ENCODE peak calls at places on chromosomes 1 and 21, in five cellular contexts. One of them, this sample, is unnamed. For H3K4me1, the result is how much of the 10 kb centered on the place peaks cover.

GRCh38 chr1:198238121-198238520 is 81.3 kb downstream of the NEK7 start:
- DNase-seq in IMR-90: no peak
- DNase-seq in K562: no peak
- DNase-seq in GM12878: no peak
- DNase-seq in H1: no peak
- DNase-seq in this sample: no peak

GRCh38 chr1:15973772-15974171 is 2.1 kb downstream of the ZBTB17 start:
- DNase-seq in IMR-90: no peak
- DNase-seq in K562: no peak
- DNase-seq in GM12878: no peak
- DNase-seq in H1: no peak
- DNase-seq in this sample: no peak

GRCh38 chr1:203871114-203871875 is 9.9 kb downstream of the SNRPE start:
- DNase-seq in IMR-90: peak
- DNase-seq in K562: peak
- DNase-seq in GM12878: no peak
- DNase-seq in H1: no peak
- DNase-seq in this sample: peak

GRCh38 chr1:241608379-241609033 is 31.7 kb downstream of the CHML start:
- DNase-seq in IMR-90: peak
- DNase-seq in K562: no peak
- DNase-seq in GM12878: no peak
- DNase-seq in H1: no peak
- DNase-seq in this sample: no peak

GRCh38 chr1:230215529-230215928 is 148.5 kb downstream of the GALNT2 start:
- DNase-seq in IMR-90: no peak
- DNase-seq in K562: no peak
- DNase-seq in GM12878: no peak
- DNase-seq in H1: no peak
- DNase-seq in this sample: no peak

GRCh38 chr1:216682694-216683243 is 40.5 kb downstream of the ESRRG start:
- DNase-seq in IMR-90: no peak
- DNase-seq in K562: no peak
- DNase-seq in GM12878: no peak
- DNase-seq in H1: no peak
- DNase-seq in this sample: no peak

GRCh38 chr1:86778510-86779218 is 74.3 kb downstream of the SH3GLB1 start:
- DNase-seq in IMR-90: peak
- DNase-seq in K562: no peak
- DNase-seq in GM12878: no peak
- DNase-seq in H1: no peak
- DNase-seq in this sample: no peak

GRCh38 chr1:87869563-87869962 is 540.9 kb downstream of the LMO4 start:
- DNase-seq in IMR-90: peak
- DNase-seq in K562: no peak
- DNase-seq in GM12878: no peak
- DNase-seq in H1: no peak
- DNase-seq in this sample: no peak

GRCh38 chr21:15298306-15298705 is 233.5 kb upstream of the NRIP1 start:
- DNase-seq in IMR-90: no peak
- DNase-seq in K562: no peak
- DNase-seq in GM12878: no peak
- DNase-seq in H1: no peak
- DNase-seq in this sample: no peak

GRCh38 chr1:36247538-36247937 is 23.3 kb downstream of the THRAP3 start:
- DNase-seq in IMR-90: no peak
- DNase-seq in K562: no peak
- DNase-seq in GM12878: no peak
- DNase-seq in H1: no peak
- DNase-seq in this sample: no peak

GRCh38 chr1:42186172-42186571 is 21.6 kb upstream of the GUCA2A start:
- DNase-seq in IMR-90: peak
- DNase-seq in K562: no peak
- DNase-seq in GM12878: no peak
- DNase-seq in H1: no peak
- DNase-seq in this sample: no peak

GRCh38 chr1:115706774-115707425 is 61.6 kb downstream of the CASQ2 start:
- DNase-seq in IMR-90: peak
- DNase-seq in K562: peak
- DNase-seq in GM12878: peak
- DNase-seq in H1: no peak
- DNase-seq in this sample: peak

GRCh38 chr1:66761273-66761672 is 9.0 kb downstream of the DYNLT5 start:
- DNase-seq in IMR-90: peak
- DNase-seq in K562: no peak
- DNase-seq in GM12878: no peak
- DNase-seq in H1: no peak
- DNase-seq in this sample: no peak

GRCh38 chr1:16208270-16208987 is 4.0 kb downstream of the ARHGEF19 start:
- DNase-seq in IMR-90: peak
- DNase-seq in K562: peak
- DNase-seq in GM12878: no peak
- DNase-seq in H1: no peak
- DNase-seq in this sample: no peak

GRCh38 chr21:38913120-38913975 is 107.6 kb downstream of the ETS2 start:
- DNase-seq in IMR-90: peak
- DNase-seq in K562: peak
- DNase-seq in GM12878: no peak
- DNase-seq in H1: peak
- DNase-seq in this sample: peak

GRCh38 chr1:52634111-52634510 is 1.1 kb downstream of the SHISAL2A start:
- DNase-seq in IMR-90: no peak
- DNase-seq in K562: no peak
- DNase-seq in GM12878: no peak
- DNase-seq in H1: no peak
- DNase-seq in this sample: no peak

GRCh38 chr1:237309595-237310118 is 267.7 kb downstream of the RYR2 start:
- DNase-seq in IMR-90: no peak
- DNase-seq in K562: no peak
- DNase-seq in GM12878: no peak
- DNase-seq in H1: peak
- DNase-seq in this sample: no peak

GRCh38 chr1:111620412-111620971 is 903 bp downstream of the RAP1A start:
- DNase-seq in IMR-90: no peak
- DNase-seq in K562: no peak
- DNase-seq in GM12878: no peak
- DNase-seq in H1: peak
- DNase-seq in this sample: no peak
- TF ChIP-seq CEBPB in IMR-90: no peak
- TF ChIP-seq CEBPB in K562: peak
- TF ChIP-seq CEBPB in GM12878: no peak
- TF ChIP-seq CEBPB in H1: no peak
- TF ChIP-seq CEBPB in this sample: no peak

GRCh38 chr21:46121286-46122221 is 23.6 kb downstream of the COL6A2 start:
- DNase-seq in IMR-90: no peak
- DNase-seq in K562: no peak
- DNase-seq in GM12878: no peak
- DNase-seq in H1: peak
- DNase-seq in this sample: no peak
- H3K4me1 ChIP-seq in IMR-90: under half
- H3K4me1 ChIP-seq in K562: under half
- H3K4me1 ChIP-seq in GM12878: under half
- H3K4me1 ChIP-seq in H1: under half
- H3K4me1 ChIP-seq in this sample: under half

GRCh38 chr21:29332461-29333354 is 34.0 kb downstream of the BACH1 start:
- DNase-seq in IMR-90: peak
- DNase-seq in K562: no peak
- DNase-seq in GM12878: no peak
- DNase-seq in H1: no peak
- DNase-seq in this sample: no peak

GRCh38 chr21:29334717-29335428 is 36.2 kb downstream of the BACH1 start:
- DNase-seq in IMR-90: peak
- DNase-seq in K562: no peak
- DNase-seq in GM12878: no peak
- DNase-seq in H1: no peak
- DNase-seq in this sample: no peak

GRCh38 chr21:29333355-29333746 is 34.6 kb downstream of the BACH1 start:
- DNase-seq in IMR-90: no peak
- DNase-seq in K562: no peak
- DNase-seq in GM12878: no peak
- DNase-seq in H1: no peak
- DNase-seq in this sample: no peak

GRCh38 chr21:29338256-29338655 is 39.5 kb downstream of the BACH1 start:
- DNase-seq in IMR-90: no peak
- DNase-seq in K562: no peak
- DNase-seq in GM12878: no peak
- DNase-seq in H1: no peak
- DNase-seq in this sample: no peak

DNA sequence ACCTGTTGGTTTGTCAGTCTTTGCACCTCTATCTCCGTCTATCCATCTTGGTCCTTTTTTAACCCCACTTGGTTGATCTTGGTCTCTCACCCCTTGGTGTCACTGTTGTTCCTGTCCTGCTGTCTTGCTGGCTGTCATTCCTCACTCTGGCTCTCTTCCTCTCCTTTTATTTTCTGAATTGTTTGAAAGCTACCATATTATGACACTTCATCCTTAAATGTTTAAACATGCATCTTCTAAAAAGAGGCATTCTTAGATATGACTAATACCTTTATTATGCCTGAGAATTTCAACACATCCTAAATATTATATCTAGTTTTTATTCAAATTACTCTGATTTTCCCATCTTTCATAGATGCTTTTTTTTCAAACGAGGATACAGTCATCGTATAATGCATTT is 37.0 kb downstream of the BACH1 start:
- DNase-seq in IMR-90: peak
- DNase-seq in K562: no peak
- DNase-seq in GM12878: no peak
- DNase-seq in H1: no peak
- DNase-seq in this sample: no peak
- H3K9ac ChIP-seq in IMR-90: no peak
- H3K9ac ChIP-seq in K562: no peak
- H3K9ac ChIP-seq in GM12878: no peak
- H3K9ac ChIP-seq in H1: no peak
- H3K9ac ChIP-seq in this sample: no peak

DNA sequence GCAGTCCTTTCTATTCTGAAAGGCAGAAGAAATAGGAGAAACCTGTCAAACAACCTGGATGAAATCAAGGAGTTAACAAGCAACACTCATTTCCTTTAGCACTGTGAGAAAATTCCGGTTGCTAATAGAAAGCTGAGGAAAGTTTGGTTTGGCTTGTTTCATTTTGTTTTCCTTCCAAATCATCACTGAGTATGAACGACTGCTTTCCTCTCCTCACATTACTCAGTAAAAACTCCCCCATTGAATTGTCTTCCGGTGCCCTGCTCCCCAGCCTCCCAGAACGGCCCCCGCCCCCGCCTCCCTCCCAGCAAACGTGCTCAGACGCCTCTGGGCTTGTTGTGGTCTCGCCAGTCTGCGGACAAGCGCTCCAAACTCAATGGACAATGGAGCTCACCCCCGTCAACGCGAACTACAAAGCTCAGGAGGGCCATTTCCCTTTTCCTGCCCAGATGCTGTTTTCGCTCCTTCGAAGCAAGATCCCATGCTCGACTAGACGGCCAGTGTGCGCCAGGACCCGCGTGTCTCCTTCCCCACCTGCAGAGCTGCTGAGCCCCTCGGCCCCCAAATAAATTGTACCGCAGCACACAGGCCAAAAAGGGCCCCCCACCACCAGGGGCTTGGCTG is 747 bp downstream of the STX6 start:
- DNase-seq in IMR-90: peak
- DNase-seq in K562: peak
- DNase-seq in GM12878: no peak
- DNase-seq in H1: peak
- DNase-seq in this sample: no peak
- TF ChIP-seq CEBPB in IMR-90: no peak
- TF ChIP-seq CEBPB in K562: no peak
- TF ChIP-seq CEBPB in GM12878: no peak
- TF ChIP-seq CEBPB in H1: no peak
- TF ChIP-seq CEBPB in this sample: no peak

GRCh38 chr1:94299627-94300552 is 62.5 kb upstream of the ARHGAP29 start:
- DNase-seq in IMR-90: peak
- DNase-seq in K562: no peak
- DNase-seq in GM12878: no peak
- DNase-seq in H1: no peak
- DNase-seq in this sample: peak
- H3K4me1 ChIP-seq in IMR-90: under half
- H3K4me1 ChIP-seq in K562: under half
- H3K4me1 ChIP-seq in GM12878: under half
- H3K4me1 ChIP-seq in H1: under half
- H3K4me1 ChIP-seq in this sample: half or more

GRCh38 chr21:16476056-16476850 is 746.5 kb downstream of the USP25 start:
- DNase-seq in IMR-90: no peak
- DNase-seq in K562: no peak
- DNase-seq in GM12878: no peak
- DNase-seq in H1: no peak
- DNase-seq in this sample: no peak
- H3K9ac ChIP-seq in IMR-90: no peak
- H3K9ac ChIP-seq in K562: no peak
- H3K9ac ChIP-seq in GM12878: no peak
- H3K9ac ChIP-seq in H1: no peak
- H3K9ac ChIP-seq in this sample: no peak

DNA sequence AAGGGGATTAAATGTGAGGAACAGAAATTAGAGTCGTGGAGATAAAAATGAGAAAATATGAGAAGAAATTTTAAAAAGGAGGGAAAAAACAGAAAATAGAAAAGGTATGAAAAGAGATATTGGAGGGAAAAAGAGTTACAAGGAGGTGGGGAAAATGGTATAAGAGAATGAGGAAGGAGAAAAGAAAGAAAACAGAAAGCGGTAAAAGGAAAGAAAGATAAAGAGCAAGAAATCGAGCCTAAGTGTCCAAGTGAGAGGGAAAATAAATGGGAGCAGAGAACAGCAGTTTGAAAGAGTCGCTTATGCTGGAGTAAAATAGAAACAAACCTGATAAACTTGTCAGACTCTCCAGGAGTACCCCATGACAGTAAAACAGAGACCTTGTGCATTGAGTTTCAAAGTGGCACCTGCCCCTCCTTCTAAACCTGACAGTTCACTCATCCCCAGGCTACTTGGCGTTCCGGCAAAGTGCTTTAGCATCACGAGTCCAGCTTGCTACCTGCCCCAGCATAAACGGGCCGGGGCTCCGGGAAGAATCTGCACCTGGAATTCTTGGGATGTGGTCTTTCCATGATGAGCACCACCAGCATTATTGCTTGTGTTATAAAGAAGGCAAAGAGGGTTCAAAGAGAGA is 585 bp downstream of the NEGR1 start:
- DNase-seq in IMR-90: peak
- DNase-seq in K562: no peak
- DNase-seq in GM12878: no peak
- DNase-seq in H1: no peak
- DNase-seq in this sample: no peak
- TF ChIP-seq CEBPB in IMR-90: no peak
- TF ChIP-seq CEBPB in K562: no peak
- TF ChIP-seq CEBPB in GM12878: no peak
- TF ChIP-seq CEBPB in H1: no peak
- TF ChIP-seq CEBPB in this sample: no peak